ENCODE peak calls at places on chromosomes 3 and 15, in four cellular contexts. U is CD4-positive, alpha-beta T cell; Z is NCI-H1105; O is cardiac fibroblast. J is an unnamed sample.

GRCh38 chr3:105394177-105394576 is 27.5 kb downstream of the ALCAM start:
- DNase-seq in U (no peak), Z (no peak), O (peak; percentile 85), J (peak; percentile 86)

GRCh38 chr3:190486201-190486865 is 27.6 kb upstream of the IL1RAP start:
- DNase-seq in U (no peak), Z (peak; percentile 28), O (no peak), J (no peak)

GRCh38 chr3:111616417-111617105 is 21.4 kb upstream of the ZBED2 start:
- DNase-seq in U (peak; percentile 45), Z (no peak), O (no peak), J (no peak)

GRCh38 chr3:128524374-128525299 is 31.6 kb upstream of the GATA2 start:
- DNase-seq in U (no peak), Z (no peak), O (no peak), J (peak; percentile 25)

GRCh38 chr3:56667973-56668579 is 15.0 kb downstream of the TASOR start:
- DNase-seq in U (no peak), Z (no peak), O (no peak), J (no peak)

GRCh38 chr3:115834068-115834467 is 210.8 kb downstream of the GAP43 start:
- DNase-seq in U (no peak), Z (no peak), O (peak; percentile 50), J (no peak)

GRCh38 chr15:71810256-71811035 is at the start of gene NR2E3:
- DNase-seq in U (no peak), Z (no peak), O (no peak), J (no peak)

GRCh38 chr3:177816667-177817208 is 619.5 kb upstream of the TBL1XR1 start:
- DNase-seq in U (no peak), Z (no peak), O (peak; percentile 90), J (no peak)

GRCh38 chr3:83500422-83500821 is 1458.4 kb upstream of the CADM2 start:
- DNase-seq in U (no peak), Z (no peak), O (no peak), J (no peak)

GRCh38 chr3:118932822-118933558 is 101.7 kb downstream of the IGSF11 start:
- DNase-seq in U (no peak), Z (no peak), O (no peak), J (no peak)

GRCh38 chr15:45549831-45550230 is 27.3 kb upstream of the SLC30A4 start:
- DNase-seq in U (no peak), Z (no peak), O (no peak), J (no peak)

GRCh38 chr3:160003520-160004128 is 15.0 kb downstream of the IL12A start:
- DNase-seq in U (peak; percentile 16), Z (peak; percentile 52), O (peak; percentile 65), J (peak; percentile 61)

GRCh38 chr3:127424766-127425504 is 137.1 kb upstream of the PRR20G start:
- DNase-seq in U (no peak), Z (no peak), O (no peak), J (no peak)

GRCh38 chr3:153553605-153553945 is 391.5 kb downstream of the RAP2B start:
- DNase-seq in U (no peak), Z (no peak), O (no peak), J (no peak)

GRCh38 chr15:35305906-35306305 is 220.8 kb upstream of the NANOGP8 start:
- DNase-seq in U (no peak), Z (no peak), O (peak; percentile 34), J (peak; percentile 95)

GRCh38 chr15:22979699-22980188 is 424 bp downstream of the CYFIP1 start:
- DNase-seq in U (no peak), Z (no peak), O (peak; percentile 39), J (peak; percentile 15)

GRCh38 chr15:65177901-65178300 is 7.2 kb downstream of the CLPX start:
- DNase-seq in U (no peak), Z (no peak), O (no peak), J (no peak)

GRCh38 chr3:168034152-168034928 is 61.4 kb downstream of the GOLIM4 start:
- DNase-seq in U (no peak), Z (no peak), O (peak; percentile 66), J (no peak)

GRCh38 chr3:152718810-152719209 is 116.1 kb upstream of the P2RY1 start:
- DNase-seq in U (no peak), Z (no peak), O (peak; percentile 4), J (no peak)

GRCh38 chr3:58463942-58464271 is 28.0 kb upstream of the KCTD6 start:
- DNase-seq in U (no peak), Z (no peak), O (no peak), J (no peak)